ENCODE peak calls at places on chromosomes 4 and X, in nine cellular contexts. U is choroid plexus epithelial cell; F is body of pancreas; Y is CD4-positive, alpha-beta T cell; J is endothelial cell of umbilical vein; B is PC-9; T is ascending aorta; G is mesothelial cell of epicardium; A is cardiac fibroblast. Q is an unnamed sample.

GRCh38 chr4:61373901-61374611 is 173.9 kb downstream of the ADGRL3 start:
- DNase-seq in Y (no peak), B (no peak), T (no peak), U (peak), G (no peak), F (no peak), J (no peak), A (peak), Q (no peak)

GRCh38 chrX:18674417-18674787 is 2.5 kb upstream of the RS1 start:
- DNase-seq in B (no peak), T (no peak), Y (peak), A (no peak), U (no peak), J (peak), G (peak), F (peak), Q (no peak)

GRCh38 chrX:48911407-48912182 is at the start of gene SLC35A2:
- DNase-seq in G (peak), J (peak), A (peak), Y (peak), T (peak), F (peak), B (peak), U (peak), Q (peak)

GRCh38 chr4:141416677-141417363 is 196.1 kb downstream of the ZNF330 start:
- DNase-seq in G (no peak), J (no peak), T (no peak), F (no peak), U (no peak), A (no peak), Y (no peak), B (no peak), Q (no peak)

GRCh38 chr4:113316879-113317278 is 267.4 kb downstream of the ANK2 start:
- DNase-seq in U (no peak), B (no peak), F (no peak), G (no peak), Y (no peak), J (no peak), T (peak), A (no peak), Q (no peak)

GRCh38 chrX:38175140-38175539 is 45.5 kb downstream of the SRPX start:
- DNase-seq in T (no peak), F (peak), G (peak), B (no peak), Y (no peak), A (no peak), J (peak), U (peak), Q (no peak)

GRCh38 chrX:9804444-9804843 is 18.2 kb downstream of the SHROOM2 start:
- DNase-seq in B (no peak), T (no peak), J (no peak), A (no peak), G (no peak), U (no peak), F (no peak), Y (no peak), Q (no peak)

GRCh38 chr4:3253808-3254207 is 4.8 kb downstream of the MSANTD1 start:
- DNase-seq in A (no peak), G (peak), J (no peak), U (no peak), F (peak), B (no peak), T (peak), Y (no peak), Q (peak)

GRCh38 chr4:153788419-153789276 is at the start of gene SFRP2:
- DNase-seq in J (no peak), Y (no peak), B (no peak), U (no peak), F (peak), A (no peak), G (peak), T (no peak), Q (no peak)

GRCh38 chr4:139453041-139453370 is 915 bp upstream of the RAB33B start:
- DNase-seq in B (peak), F (peak), A (no peak), U (peak), Y (peak), J (no peak), G (no peak), T (no peak), Q (no peak)

GRCh38 chrX:103052625-103053024 is 11.3 kb downstream of the BEX1 start:
- DNase-seq in F (no peak), U (no peak), T (no peak), J (no peak), G (no peak), Y (no peak), A (no peak), B (no peak), Q (no peak)

GRCh38 chr4:122583906-122584305 is 37.0 kb downstream of the IL21 start:
- DNase-seq in F (no peak), J (no peak), A (peak), Y (no peak), G (no peak), U (peak), T (no peak), B (no peak), Q (no peak)

GRCh38 chr4:75180790-75181776 is 248.2 kb downstream of the PARM1 start:
- DNase-seq in A (no peak), U (no peak), T (no peak), B (peak), Y (no peak), G (no peak), F (peak), J (no peak), Q (no peak)

GRCh38 chrX:38233891-38234807 is 13.5 kb upstream of the SRPX start:
- DNase-seq in F (no peak), Y (no peak), G (no peak), T (no peak), A (peak), J (peak), B (no peak), U (peak), Q (no peak)

GRCh38 chrX:27086221-27086620 is 376.9 kb downstream of the PPP4R3C start:
- DNase-seq in T (no peak), G (no peak), B (no peak), J (no peak), Y (no peak), F (no peak), A (no peak), U (no peak), Q (no peak)

GRCh38 chrX:154051210-154051810 is 31.6 kb upstream of the IRAK1 start:
- DNase-seq in Y (peak), T (peak), G (peak), B (no peak), U (peak), F (peak), J (peak), A (peak), Q (peak)

GRCh38 chr4:77358315-77358928 is 201.4 kb downstream of the CCNG2 start:
- DNase-seq in B (no peak), T (no peak), J (peak), A (peak), U (peak), Y (no peak), G (no peak), F (peak), Q (no peak)

GRCh38 chrX:136497556-136498048 is at the start of gene HTATSF1:
- DNase-seq in G (no peak), F (no peak), A (no peak), J (peak), B (peak), Y (no peak), T (no peak), U (no peak), Q (no peak)

GRCh38 chr4:7323872-7324650 is 110.7 kb downstream of the PSAPL1 start:
- DNase-seq in A (no peak), J (no peak), U (no peak), F (no peak), B (no peak), Y (no peak), T (no peak), G (no peak), Q (no peak)

GRCh38 chrX:53000447-53001208 is 42.3 kb upstream of the FAM156A start:
- DNase-seq in F (no peak), A (peak), J (no peak), G (no peak), B (no peak), Y (no peak), T (no peak), U (no peak), Q (no peak)

GRCh38 chrX:5681159-5681558 is 547.5 kb downstream of the NLGN4X start:
- DNase-seq in J (no peak), T (no peak), B (no peak), U (no peak), F (no peak), Y (no peak), G (no peak), A (no peak), Q (no peak)
- TF ChIP-seq CTCF in J (no peak), T (no peak), B (peak), U (no peak), F (no peak), Y (no peak), G (no peak), A (no peak), Q (no peak)

GRCh38 chr4:23297327-23297726 is 592.5 kb downstream of the PPARGC1A start:
- DNase-seq in F (no peak), J (no peak), U (no peak), A (no peak), Y (no peak), G (no peak), B (no peak), T (no peak), Q (no peak)
- TF ChIP-seq CTCF in F (no peak), J (no peak), U (no peak), A (no peak), Y (no peak), G (no peak), B (no peak), T (no peak), Q (no peak)

GRCh38 chr4:169010125-169011023 is at the start of gene CBR4:
- DNase-seq in J (peak), F (peak), Y (peak), A (peak), G (peak), U (peak), T (peak), B (peak), Q (peak)
- TF ChIP-seq CTCF in J (peak), F (peak), Y (peak), A (peak), G (peak), U (peak), T (no peak), B (no peak), Q (no peak)

GRCh38 chr4:118012142-118012541 is 22.1 kb upstream of the NDST3 start:
- DNase-seq in A (no peak), G (no peak), U (no peak), T (no peak), J (no peak), B (no peak), F (no peak), Y (no peak), Q (no peak)
- TF ChIP-seq CTCF in A (peak), G (peak), U (peak), T (no peak), J (peak), B (peak), F (no peak), Y (no peak), Q (no peak)

Q was measured in omental fat pad.